ENCODE peak calls at places on chromosome 10, in ten cellular contexts. Q, S, W, K, U, A, H, T, B and D are unnamed samples.

GRCh38 chr10:43417950-43418768 is 9.2 kb upstream of the HNRNPF start:
- DNase-seq in Q (no peak), S (no peak), W (no peak), K (no peak), U (no peak), A (no peak), H (no peak), T (no peak), B (no peak), D (no peak)

GRCh38 chr10:70849582-70850016 is 33.9 kb downstream of the SGPL1 start:
- DNase-seq in Q (no peak), S (no peak), W (no peak), K (peak), U (no peak), A (no peak), H (no peak), T (no peak), B (peak), D (no peak)

GRCh38 chr10:79025113-79025832 is 43.5 kb upstream of the ZMIZ1 start:
- DNase-seq in Q (no peak), S (peak), W (peak), K (no peak), U (no peak), A (no peak), H (no peak), T (peak), B (no peak), D (no peak)

GRCh38 chr10:57830877-57831535 is 436.7 kb downstream of the IPMK start:
- DNase-seq in Q (no peak), S (no peak), W (no peak), K (no peak), U (no peak), A (no peak), H (no peak), T (no peak), B (no peak), D (no peak)

GRCh38 chr10:130357226-130357625 is 221.0 kb downstream of the GLRX3 start:
- DNase-seq in Q (no peak), S (no peak), W (no peak), K (no peak), U (no peak), A (no peak), H (no peak), T (no peak), B (no peak), D (no peak)

GRCh38 chr10:23396695-23397094 is 42.2 kb upstream of the OTUD1 start:
- DNase-seq in Q (no peak), S (no peak), W (no peak), K (no peak), U (no peak), A (no peak), H (no peak), T (no peak), B (no peak), D (no peak)

GRCh38 chr10:91051834-91052233 is 130.9 kb upstream of the ANKRD1 start:
- DNase-seq in Q (no peak), S (peak), W (no peak), K (no peak), U (peak), A (no peak), H (no peak), T (no peak), B (no peak), D (no peak)

GRCh38 chr10:46268076-46268881 is 18.5 kb upstream of the ANTXRL start:
- DNase-seq in Q (no peak), S (no peak), W (no peak), K (no peak), U (peak), A (peak), H (no peak), T (peak), B (no peak), D (no peak)

GRCh38 chr10:490891-491571 is 198.4 kb downstream of the DIP2C start:
- DNase-seq in Q (no peak), S (peak), W (no peak), K (no peak), U (no peak), A (no peak), H (no peak), T (no peak), B (no peak), D (no peak)

GRCh38 chr10:124560377-124560776 is 98.8 kb downstream of the LHPP start:
- DNase-seq in Q (no peak), S (peak), W (no peak), K (no peak), U (no peak), A (no peak), H (no peak), T (no peak), B (no peak), D (no peak)

GRCh38 chr10:125984346-125984745 is 88.0 kb downstream of the FANK1 start:
- DNase-seq in Q (no peak), S (no peak), W (no peak), K (no peak), U (no peak), A (no peak), H (no peak), T (no peak), B (no peak), D (no peak)

GRCh38 chr10:89531359-89531758 is 4.0 kb downstream of the SLC16A12 start:
- DNase-seq in Q (no peak), S (no peak), W (no peak), K (no peak), U (no peak), A (no peak), H (no peak), T (no peak), B (no peak), D (no peak)